ENCODE peak calls at places on chromosomes 1 and 21, in seven cellular contexts. F is A549, L is A673, G is left ventricle myocardium inferior, Z is PC-9, K is pancreas, D is GM12878. X is an unnamed sample.

GRCh38 chr1:3378411-3379208 is 75.9 kb upstream of the ARHGEF16 start:
- DNase-seq in Z (no peak), K (no peak), L (no peak), G (no peak), F (no peak), D (no peak), X (no peak)

GRCh38 chr1:117371436-117372151 is 4.3 kb downstream of the MAN1A2 start:
- DNase-seq in G (no peak), Z (peak; percentile 21), K (no peak), L (no peak), F (no peak), D (no peak), X (no peak)

GRCh38 chr1:28855469-28855944 is 43.5 kb downstream of the OPRD1 start:
- DNase-seq in L (no peak), K (no peak), Z (no peak), F (no peak), G (no peak), D (no peak), X (no peak)

GRCh38 chr1:186440584-186440983 is 20.3 kb downstream of the PDC start:
- DNase-seq in F (peak; percentile 5), K (no peak), Z (peak; percentile 4), D (no peak), L (no peak), G (no peak), X (no peak)

GRCh38 chr21:18155508-18156193 is 89.0 kb upstream of the CHODL start:
- DNase-seq in F (no peak), D (no peak), K (no peak), G (no peak), Z (no peak), L (peak; percentile 12), X (no peak)

GRCh38 chr21:44666401-44667320 is at the start of gene KRTAP12-2:
- DNase-seq in L (no peak), K (no peak), D (no peak), Z (no peak), F (no peak), G (peak; percentile 71), X (no peak)

GRCh38 chr1:23719162-23719820 is 24.0 kb upstream of the ELOA start:
- DNase-seq in Z (no peak), K (no peak), L (no peak), F (no peak), D (no peak), G (no peak), X (no peak)

GRCh38 chr1:25754421-25755195 is 45.4 kb upstream of the SELENON start:
- DNase-seq in Z (no peak), G (no peak), K (no peak), D (no peak), L (no peak), F (no peak), X (no peak)

GRCh38 chr1:216641669-216642460 is 81.4 kb downstream of the ESRRG start:
- DNase-seq in F (no peak), G (no peak), Z (no peak), D (no peak), L (no peak), K (no peak), X (no peak)

GRCh38 chr1:243831463-243831862 is 18.6 kb downstream of the AKT3 start:
- DNase-seq in G (no peak), F (no peak), D (no peak), Z (no peak), L (no peak), K (no peak), X (no peak)

GRCh38 chr1:208008534-208008933 is 97.6 kb upstream of the CD34 start:
- DNase-seq in G (no peak), D (no peak), Z (no peak), K (no peak), F (no peak), L (no peak), X (no peak)

GRCh38 chr1:170670751-170671628 is 7.1 kb downstream of the PRRX1 start:
- DNase-seq in D (no peak), F (no peak), L (no peak), K (no peak), G (peak; percentile 48), Z (no peak), X (peak; percentile 76)

GRCh38 chr1:29166291-29166878 is 15.3 kb downstream of the SRSF4 start:
- DNase-seq in Z (no peak), D (no peak), F (no peak), K (no peak), G (no peak), L (no peak), X (no peak)

GRCh38 chr1:171655215-171656116 is 3.0 kb upstream of the MYOC start:
- DNase-seq in L (peak; percentile 83), G (peak; percentile 88), D (no peak), Z (peak; percentile 19), F (peak; percentile 18), K (peak; percentile 37), X (no peak)

GRCh38 chr1:28934676-28935075 is 20.3 kb downstream of the EPB41 start:
- DNase-seq in G (no peak), D (no peak), Z (no peak), L (no peak), F (no peak), K (no peak), X (no peak)

GRCh38 chr1:218953448-218953847 is 220.2 kb upstream of the LYPLAL1 start:
- DNase-seq in D (no peak), L (peak; percentile 5), F (no peak), Z (no peak), G (no peak), K (no peak), X (no peak)

GRCh38 chr1:182065126-182065845 is 3.8 kb upstream of the ZNF648 start:
- DNase-seq in D (no peak), G (no peak), L (no peak), F (no peak), K (no peak), Z (no peak), X (no peak)

GRCh38 chr1:6460349-6461236 is 5.4 kb downstream of the TNFRSF25 start:
- DNase-seq in Z (no peak), L (no peak), K (no peak), F (no peak), G (no peak), D (no peak), X (no peak)

GRCh38 chr1:158087320-158087927 is 93.3 kb upstream of the CD1D start:
- DNase-seq in Z (peak; percentile 51), L (peak; percentile 87), F (peak; percentile 86), K (no peak), G (peak; percentile 35), D (no peak), X (no peak)

GRCh38 chr1:149937779-149938178 is 1.1 kb upstream of the MTMR11 start:
- DNase-seq in K (no peak), G (no peak), Z (peak; percentile 7), F (no peak), D (no peak), L (no peak), X (no peak)

GRCh38 chr1:6348511-6349191 is 44.9 kb downstream of the ACOT7 start:
- DNase-seq in Z (peak; percentile 37), D (no peak), F (no peak), L (peak; percentile 18), G (peak; percentile 39), K (no peak), X (no peak)

GRCh38 chr1:4108741-4109625 is 208.9 kb upstream of the C1orf174 start:
- DNase-seq in F (no peak), Z (no peak), K (no peak), G (no peak), D (no peak), L (no peak), X (peak; percentile 47)

GRCh38 chr1:63922848-63923247 is 149.0 kb downstream of the ROR1 start:
- DNase-seq in F (no peak), K (no peak), D (no peak), Z (no peak), L (no peak), G (peak; percentile 35), X (no peak)

GRCh38 chr1:40096977-40097782 is at the start of gene PPT1:
- DNase-seq in K (peak; percentile 77), G (peak; percentile 80), F (peak; percentile 72), L (peak; percentile 86), D (peak; percentile 7), Z (peak; percentile 80), X (peak; percentile 93)

DNA sequence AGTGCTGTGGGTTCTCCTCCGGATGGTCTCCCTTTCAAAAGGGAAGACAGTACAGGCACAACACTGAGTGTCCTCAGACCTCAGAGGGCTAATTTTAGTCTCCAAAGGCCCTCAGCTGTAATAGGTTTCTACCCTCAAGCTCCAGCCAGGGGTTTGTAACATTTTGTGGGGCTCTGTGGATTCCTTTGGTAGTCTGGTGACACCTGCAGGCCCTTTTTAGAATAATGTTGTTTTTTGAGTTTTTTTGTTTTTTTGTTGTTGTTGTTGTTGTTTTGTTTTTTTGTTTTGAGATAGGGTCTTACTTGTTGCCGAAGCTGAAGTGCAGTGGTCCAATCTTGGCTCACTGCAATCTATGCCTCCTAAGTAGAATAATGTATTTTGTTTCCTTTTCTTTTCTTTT is 15.0 kb upstream of the TMEM201 start:
- DNase-seq in G (no peak), D (no peak), Z (no peak), F (no peak), K (no peak), L (peak; percentile 39), X (no peak)
- TF ChIP-seq CTCF in G (peak; percentile 54), D (peak; percentile 35), Z (peak; percentile 66), F (peak; percentile 54), K (peak; percentile 12), L (peak; percentile 51), X (peak; percentile 30)

DNA sequence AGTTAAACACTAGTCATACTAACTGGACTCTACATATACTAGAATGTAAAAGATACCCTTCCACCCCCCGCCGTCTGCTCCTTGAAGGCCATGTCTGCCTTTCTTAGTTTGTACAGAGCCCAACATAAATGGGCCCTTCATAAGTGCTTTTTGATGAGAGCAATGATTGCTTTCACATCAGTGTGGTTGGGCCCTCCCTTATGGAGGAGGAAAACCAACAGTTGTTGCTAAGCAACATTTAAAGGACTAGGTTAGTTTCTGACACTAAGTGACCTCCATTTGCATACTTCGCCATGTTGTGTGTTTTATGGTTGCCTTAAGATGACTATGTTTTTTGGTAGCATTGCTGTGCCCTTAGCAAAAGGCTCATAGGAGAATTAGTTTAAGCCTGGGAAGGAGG is 182.0 kb upstream of the SGIP1 start:
- DNase-seq in F (no peak), D (no peak), G (no peak), L (no peak), Z (no peak), K (no peak), X (no peak)
- H3K4me1 ChIP-seq in F (peaks cover 97% of the 10 kb centered on the region), D (peaks cover 41% of the 10 kb centered on the region), G (peaks cover 99% of the 10 kb centered on the region), L (peaks cover 97% of the 10 kb centered on the region), Z (no peaks in the 10 kb centered on the region), K (no peaks in the 10 kb centered on the region), X (peaks cover 53% of the 10 kb centered on the region)

DNA sequence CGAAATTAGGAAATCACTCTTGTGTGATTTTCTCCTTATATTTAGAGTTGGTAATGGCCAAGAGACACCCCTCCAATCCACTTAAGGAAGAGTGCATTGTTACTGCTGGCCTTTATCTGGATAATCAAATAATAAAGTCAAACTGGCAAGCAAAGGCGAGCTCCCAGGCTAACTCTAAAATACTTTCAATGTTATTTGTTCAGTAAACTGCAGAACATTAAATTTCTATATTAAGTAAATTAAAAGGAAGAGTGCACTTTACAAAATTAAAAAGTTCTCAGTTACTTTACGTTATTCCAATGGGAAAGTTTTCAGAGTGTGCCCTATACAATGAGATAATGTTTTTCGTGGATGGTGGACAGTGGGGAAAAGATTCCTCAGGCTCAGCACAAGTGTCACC is 562.4 kb upstream of the BEND5 start:
- DNase-seq in D (no peak), L (no peak), G (no peak), Z (no peak), F (no peak), K (no peak), X (no peak)
- H3K9me3 ChIP-seq in D (no peaks in the 10 kb centered on the region), L (no peaks in the 10 kb centered on the region), G (no peaks in the 10 kb centered on the region), Z (peaks cover 4% of the 10 kb centered on the region), F (no peaks in the 10 kb centered on the region), K (no peaks in the 10 kb centered on the region), X (no peaks in the 10 kb centered on the region)

GRCh38 chr21:36388835-36389234 is 3.6 kb downstream of the CHAF1B start:
- DNase-seq in F (no peak), Z (no peak), G (no peak), D (no peak), K (no peak), L (peak; percentile 89), X (no peak)
- TF ChIP-seq CTCF in F (no peak), Z (no peak), G (peak; percentile 26), D (no peak), K (no peak), L (peak; percentile 49), X (peak; percentile 17)